ENCODE peak calls at places on chromosomes 11 and 22, in eight cellular contexts. L is NCI-H774; F is OCI-LY7; I is CD4-positive, alpha-beta memory T cell; A is astrocyte of the spinal cord; V is esophagus muscularis mucosa; U is DMS79; M is D721Med. K is an unnamed sample.
A peak's percentile ranks its signal among the peaks of the same experiment; 100 is the strongest.

GRCh38 chr22:47802446-47802845 is 1040.0 kb downstream of the TBC1D22A start:
- DNase-seq in L (no peak), F (no peak), I (no peak), A (no peak), V (no peak), U (no peak), M (no peak), K (no peak)

GRCh38 chr11:114059984-114060401 is 482 bp downstream of the ZBTB16 start:
- DNase-seq in L (peak; percentile 29), F (no peak), I (no peak), A (peak; percentile 54), V (no peak), U (no peak), M (no peak), K (no peak)

GRCh38 chr11:67404515-67405195 is 772 bp downstream of the TBC1D10C start:
- DNase-seq in L (no peak), F (no peak), I (peak; percentile 53), A (no peak), V (no peak), U (no peak), M (no peak), K (no peak)

GRCh38 chr11:128726464-128727139 is 32.7 kb downstream of the FLI1 start:
- DNase-seq in L (no peak), F (peak; percentile 79), I (peak; percentile 65), A (no peak), V (no peak), U (no peak), M (no peak), K (no peak)

GRCh38 chr11:108551653-108552462 is 41.7 kb downstream of the EXPH5 start:
- DNase-seq in L (no peak), F (no peak), I (no peak), A (peak; percentile 43), V (peak; percentile 55), U (no peak), M (no peak), K (no peak)

GRCh38 chr11:45879803-45880685 is 5.4 kb upstream of the MAPK8IP1 start:
- DNase-seq in L (no peak), F (no peak), I (no peak), A (no peak), V (no peak), U (no peak), M (no peak), K (no peak)

GRCh38 chr11:8288824-8289223 is 25.1 kb upstream of the LMO1 start:
- DNase-seq in L (no peak), F (no peak), I (no peak), A (no peak), V (no peak), U (no peak), M (no peak), K (no peak)

GRCh38 chr11:114314096-114314495 is 17.9 kb downstream of the NNMT start:
- DNase-seq in L (no peak), F (no peak), I (no peak), A (peak; percentile 37), V (peak; percentile 60), U (no peak), M (no peak), K (no peak)

GRCh38 chr22:36763576-36763975 is 12.3 kb downstream of the IFT27 start:
- DNase-seq in L (no peak), F (no peak), I (no peak), A (no peak), V (no peak), U (no peak), M (no peak), K (no peak)

GRCh38 chr11:105181100-105181499 is 41.5 kb upstream of the CARD18 start:
- DNase-seq in L (no peak), F (no peak), I (no peak), A (peak; percentile 71), V (no peak), U (no peak), M (no peak), K (peak; percentile 24)

GRCh38 chr11:61090092-61090491 is 12.2 kb upstream of the CD5 start:
- DNase-seq in L (no peak), F (no peak), I (no peak), A (no peak), V (no peak), U (no peak), M (no peak), K (no peak)

GRCh38 chr11:12087075-12087775 is 23.2 kb upstream of the MICAL2 start:
- DNase-seq in L (no peak), F (no peak), I (peak; percentile 52), A (peak; percentile 79), V (no peak), U (no peak), M (no peak), K (peak; percentile 65)

GRCh38 chr11:56916609-56917008 is 72.1 kb upstream of the OR5AK2 start:
- DNase-seq in L (no peak), F (no peak), I (no peak), A (no peak), V (no peak), U (no peak), M (no peak), K (no peak)

GRCh38 chr11:118264568-118265470 is 722 bp upstream of the MPZL2 start:
- DNase-seq in L (no peak), F (no peak), I (no peak), A (no peak), V (no peak), U (no peak), M (peak; percentile 46), K (no peak)

GRCh38 chr11:68828957-68829356 is 12.8 kb downstream of the CPT1A start:
- DNase-seq in L (no peak), F (no peak), I (no peak), A (no peak), V (no peak), U (no peak), M (no peak), K (no peak)

GRCh38 chr22:40612291-40612740 is 24.2 kb downstream of the MRTFA start:
- DNase-seq in L (no peak), F (no peak), I (no peak), A (no peak), V (no peak), U (no peak), M (no peak), K (no peak)

GRCh38 chr11:27916541-27917100 is 191.3 kb downstream of the KIF18A start:
- DNase-seq in L (no peak), F (no peak), I (no peak), A (peak; percentile 38), V (no peak), U (no peak), M (no peak), K (no peak)

GRCh38 chr11:35064114-35064800 is 74.7 kb upstream of the CD44 start:
- DNase-seq in L (no peak), F (no peak), I (no peak), A (peak; percentile 91), V (no peak), U (no peak), M (no peak), K (peak; percentile 67)

GRCh38 chr11:78217650-78218541 is 29.2 kb downstream of the USP35 start:
- DNase-seq in L (no peak), F (no peak), I (no peak), A (no peak), V (no peak), U (no peak), M (no peak), K (no peak)

GRCh38 chr11:36362902-36363301 is 66.8 kb downstream of the PRR5L start:
- DNase-seq in L (no peak), F (no peak), I (no peak), A (peak; percentile 85), V (peak; percentile 60), U (no peak), M (no peak), K (no peak)

K was measured in stromal cell of bone marrow.